ENCODE peak calls at places on chromosomes 16 and 17, in six cellular contexts. M, P, E, Y, G and C are unnamed samples.

GRCh38 chr17:75459590-75460267 is 3.3 kb downstream of the TMEM94 start:
- DNase-seq in E (no peak), Y (no peak), P (no peak), M (no peak), G (peak; percentile 53), C (no peak)

GRCh38 chr17:34616148-34616547 is 36.8 kb downstream of the TMEM132E start:
- DNase-seq in G (no peak), P (no peak), M (no peak), Y (no peak), E (no peak), C (no peak)

GRCh38 chr16:54060599-54061355 is 225.8 kb downstream of the IRX3 start:
- DNase-seq in E (no peak), Y (no peak), P (no peak), M (no peak), G (no peak), C (no peak)

GRCh38 chr16:49455181-49455990 is 81.8 kb downstream of the C16orf78 start:
- DNase-seq in Y (no peak), P (no peak), M (no peak), E (peak; percentile 56), G (no peak), C (peak; percentile 18)

GRCh38 chr17:68794636-68795503 is 160.3 kb downstream of the ABCA8 start:
- DNase-seq in G (peak; percentile 35), Y (peak; percentile 35), P (peak; percentile 90), M (no peak), E (no peak), C (no peak)

GRCh38 chr17:49972486-49973270 is 3.7 kb downstream of the DLX4 start:
- DNase-seq in E (no peak), Y (no peak), G (no peak), M (no peak), P (no peak), C (no peak)

GRCh38 chr16:68252383-68252782 is 7.2 kb downstream of the PLA2G15 start:
- DNase-seq in P (no peak), Y (no peak), G (no peak), E (no peak), M (no peak), C (no peak)

GRCh38 chr16:50467943-50468748 is 80.0 kb upstream of the NKD1 start:
- DNase-seq in M (no peak), Y (no peak), P (peak; percentile 36), E (no peak), G (no peak), C (no peak)

GRCh38 chr17:11598274-11599221 is at the start of gene DNAH9:
- DNase-seq in Y (peak; percentile 95), P (peak; percentile 44), G (no peak), E (peak; percentile 89), M (peak; percentile 62), C (peak; percentile 94)

GRCh38 chr17:78935419-78936323 is 10.5 kb upstream of the TIMP2 start:
- DNase-seq in P (peak; percentile 98), E (no peak), Y (peak; percentile 88), M (peak; percentile 84), G (no peak), C (no peak)

GRCh38 chr16:1026057-1026783 is 44.6 kb downstream of the SOX8 start:
- DNase-seq in M (no peak), Y (no peak), G (no peak), P (no peak), E (no peak), C (no peak)

GRCh38 chr17:16477255-16477654 is 14.7 kb downstream of the LRRC75A start:
- DNase-seq in Y (peak; percentile 59), P (peak; percentile 95), M (peak; percentile 88), E (no peak), G (no peak), C (no peak)

GRCh38 chr17:7956208-7956965 is 24.4 kb downstream of the CNTROB start:
- DNase-seq in E (no peak), P (peak; percentile 11), Y (peak; percentile 24), M (no peak), G (no peak), C (no peak)

GRCh38 chr16:53457670-53458069 is 23.4 kb downstream of the RBL2 start:
- DNase-seq in Y (no peak), G (peak; percentile 89), M (no peak), E (no peak), P (no peak), C (no peak)

GRCh38 chr16:70706948-70707465 is 21.2 kb upstream of the MTSS2 start:
- DNase-seq in P (peak; percentile 96), G (no peak), Y (no peak), M (peak; percentile 74), E (no peak), C (no peak)

GRCh38 chr17:1582374-1582773 is 19.8 kb upstream of the PITPNA start:
- DNase-seq in G (no peak), E (no peak), M (no peak), P (no peak), Y (no peak), C (no peak)

GRCh38 chr17:32998893-32999240 is 7.2 kb downstream of the SPACA3 start:
- DNase-seq in G (no peak), P (peak; percentile 85), Y (no peak), E (no peak), M (no peak), C (no peak)

GRCh38 chr17:58517378-58517927 is 3.0 kb upstream of the MTMR4 start:
- DNase-seq in Y (no peak), M (peak; percentile 70), G (no peak), P (no peak), E (no peak), C (no peak)

GRCh38 chr17:29574732-29575510 is 6.4 kb downstream of the TP53I13 start:
- DNase-seq in Y (no peak), M (no peak), G (no peak), P (no peak), E (peak; percentile 65), C (no peak)

GRCh38 chr17:21513012-21513570 is 136.9 kb downstream of the KCNJ12 start:
- DNase-seq in Y (peak; percentile 52), G (peak; percentile 82), E (peak; percentile 94), P (peak; percentile 85), M (peak; percentile 97), C (peak; percentile 64)

GRCh38 chr17:32692179-32692578 is 184.7 kb downstream of the MYO1D start:
- DNase-seq in M (no peak), G (no peak), Y (no peak), E (no peak), P (no peak), C (no peak)

GRCh38 chr17:76996741-76997694 is 128.8 kb downstream of the MGAT5B start:
- DNase-seq in E (no peak), Y (no peak), M (no peak), P (no peak), G (peak; percentile 56), C (no peak)

GRCh38 chr16:81786321-81786720 is 7.2 kb downstream of the PLCG2 start:
- DNase-seq in M (no peak), P (no peak), Y (no peak), E (no peak), G (peak; percentile 50), C (no peak)

GRCh38 chr17:79024901-79025737 is 1.1 kb downstream of the C1QTNF1 start:
- DNase-seq in Y (peak; percentile 82), E (peak; percentile 66), M (no peak), G (no peak), P (peak; percentile 50), C (no peak)

GRCh38 chr16:5046914-5047313 is 13.2 kb upstream of the NAGPA start:
- DNase-seq in M (no peak), P (no peak), Y (no peak), G (no peak), E (peak; percentile 16), C (no peak)

GRCh38 chr17:28131592-28131991 is 89.1 kb downstream of the NLK start:
- DNase-seq in Y (no peak), P (no peak), M (no peak), E (no peak), G (no peak), C (no peak)

GRCh38 chr17:44781553-44782348 is 23.0 kb downstream of the ADAM11 start:
- DNase-seq in E (peak; percentile 59), M (no peak), G (no peak), P (no peak), Y (no peak), C (no peak)

GRCh38 chr17:67467500-67468481 is 90.7 kb downstream of the PITPNC1 start:
- DNase-seq in E (no peak), M (no peak), G (peak; percentile 83), P (peak; percentile 39), Y (no peak), C (no peak)

GRCh38 chr16:56860226-56861020 is 4.6 kb upstream of the SLC12A3 start:
- DNase-seq in E (no peak), M (no peak), Y (no peak), P (no peak), G (peak; percentile 85), C (no peak)

DNA sequence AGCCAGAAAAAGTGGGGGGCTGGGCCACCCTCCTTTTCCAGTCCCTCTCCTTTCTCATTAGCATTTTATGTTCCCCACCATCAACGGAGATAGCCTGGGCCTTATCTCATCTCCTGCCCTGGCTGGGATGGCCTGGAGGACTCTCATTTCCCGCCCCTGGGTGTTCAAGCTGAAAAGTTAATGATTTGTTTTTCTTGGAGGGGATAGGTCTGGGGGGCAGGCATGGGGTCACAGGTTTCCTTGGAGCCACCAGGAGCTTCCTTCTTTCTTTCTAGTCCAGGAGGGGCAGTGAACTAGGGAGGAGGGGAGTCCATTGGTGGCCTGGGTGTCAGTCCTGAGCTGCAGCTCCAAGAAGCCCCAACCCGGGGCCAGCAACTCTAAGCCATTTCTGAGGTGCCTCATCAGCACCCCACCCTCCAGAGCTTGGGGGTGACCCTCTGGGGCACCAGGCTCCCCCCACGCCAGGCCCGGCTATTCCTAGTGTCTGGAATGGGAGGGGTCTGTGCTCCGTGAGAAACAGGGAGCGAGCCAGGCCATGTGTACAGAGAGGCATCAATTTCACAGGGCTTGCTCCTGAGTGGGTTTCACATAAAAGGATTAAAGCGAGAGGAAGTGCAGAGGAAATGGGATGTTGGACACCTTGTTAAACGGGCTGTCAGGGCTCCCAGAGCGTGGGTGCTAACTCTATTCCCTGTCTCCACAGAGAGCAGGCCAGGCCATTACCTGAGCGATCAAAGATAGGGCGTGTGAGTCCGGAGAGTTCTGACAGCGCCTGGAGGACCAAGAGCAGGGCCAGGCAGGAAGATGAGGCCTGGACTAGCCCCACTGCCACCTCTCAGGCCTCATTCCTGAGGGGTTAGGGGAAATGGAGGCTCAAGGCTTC is 90.6 kb upstream of the LHX1 start:
- DNase-seq in M (no peak), E (peak; percentile 45), G (no peak), Y (no peak), P (no peak), C (no peak)
- TF ChIP-seq CTCF in M (no peak), E (no peak), G (no peak), Y (no peak), P (no peak), C (no peak)

GRCh38 chr16:8199390-8199789 is 390.9 kb downstream of the TMEM114 start:
- DNase-seq in P (no peak), G (no peak), E (no peak), M (no peak), Y (no peak), C (no peak)

GRCh38 chr16:8194795-8195194 is 395.5 kb downstream of the TMEM114 start:
- DNase-seq in G (no peak), M (no peak), P (no peak), Y (no peak), E (no peak), C (no peak)
- TF ChIP-seq CTCF in G (peak; percentile 71), M (no peak), P (no peak), Y (no peak), E (no peak), C (no peak)

GRCh38 chr17:14297161-14297851 is 3.6 kb upstream of the HS3ST3B1 start:
- DNase-seq in E (peak; percentile 87), P (peak; percentile 88), Y (no peak), G (no peak), M (peak; percentile 59), C (no peak)
- TF ChIP-seq CTCF in E (no peak), P (peak; percentile 40), Y (no peak), G (no peak), M (peak; percentile 51), C (no peak)

GRCh38 chr16:76038097-76038496 is 239.1 kb upstream of the CNTNAP4 start:
- DNase-seq in Y (no peak), G (no peak), M (no peak), P (no peak), E (no peak), C (no peak)
- TF ChIP-seq CTCF in Y (no peak), G (no peak), M (no peak), P (no peak), E (no peak), C (no peak)